ENCODE peak calls at places on chromosome 3, in six cellular contexts. A is RCC 7860; W is activated T-helper 1 cell treated with anti-CD3 and anti-CD28 coated beads, Interleukin-2, amount 50 U/mL, for 16 hours; D is activated naive CD4-positive, alpha-beta T cell; Z is hepatic stellate cell; Y is A172. O is an unnamed sample.

GRCh38 chr3:179653106-179653776 is 401 bp downstream of the USP13 start:
- DNase-seq in A (peak), W (peak), D (peak), Z (peak), Y (peak), O (peak)

GRCh38 chr3:128329491-128330300 is 137.0 kb downstream of the DNAJB8 start:
- DNase-seq in A (no peak), W (no peak), D (no peak), Z (no peak), Y (no peak), O (no peak)

GRCh38 chr3:148614463-148614862 is 83.2 kb upstream of the AGTR1 start:
- DNase-seq in A (no peak), W (no peak), D (no peak), Z (no peak), Y (no peak), O (no peak)

GRCh38 chr3:186461141-186461540 is 83.0 kb downstream of the CRYGS start:
- DNase-seq in A (peak), W (no peak), D (no peak), Z (peak), Y (peak), O (no peak)

GRCh38 chr3:177410734-177411133 is 213.5 kb upstream of the TBL1XR1 start:
- DNase-seq in A (no peak), W (no peak), D (no peak), Z (no peak), Y (peak), O (peak)

GRCh38 chr3:46335546-46335945 is 18.4 kb upstream of the CCR2 start:
- DNase-seq in A (no peak), W (no peak), D (no peak), Z (no peak), Y (no peak), O (no peak)

GRCh38 chr3:128800241-128801187 is 74.5 kb downstream of the RAB7A start:
- DNase-seq in A (no peak), W (no peak), D (no peak), Z (no peak), Y (no peak), O (no peak)

GRCh38 chr3:64837126-64837738 is 149.4 kb upstream of the ADAMTS9 start:
- DNase-seq in A (no peak), W (no peak), D (no peak), Z (no peak), Y (no peak), O (no peak)

GRCh38 chr3:62874398-62875102 is 666 bp downstream of the CADPS start:
- DNase-seq in A (no peak), W (no peak), D (no peak), Z (no peak), Y (no peak), O (no peak)

GRCh38 chr3:12423918-12424634 is 60.2 kb upstream of the TSEN2 start:
- DNase-seq in A (peak), W (no peak), D (no peak), Z (no peak), Y (peak), O (no peak)

GRCh38 chr3:127087441-127087840 is 104.5 kb downstream of the PLXNA1 start:
- DNase-seq in A (no peak), W (no peak), D (no peak), Z (no peak), Y (no peak), O (no peak)

O was measured in activated effector memory CD4-positive, alpha-beta T cell treated with Interleukin-2 at 50 U/mL for 16 hours.